ENCODE peak calls at places on chromosomes 2 and 18, in eight cellular contexts. N is retinal pigment epithelial cell, E is cardiac muscle cell, B is IMR-90, W is GM12865, T is brain microvascular endothelial cell, M is fibroblast of pulmonary artery, V is fibroblast of the aortic adventitia. Z is an unnamed sample.

GRCh38 chr2:60741588-60741987 is 14.5 kb upstream of the PAPOLG start:
- DNase-seq in N (no peak), E (no peak), B (no peak), W (no peak), T (no peak), M (peak; percentile 48), V (peak; percentile 67), Z (no peak)

GRCh38 chr2:234705108-234705507 is 208.2 kb upstream of the ARL4C start:
- DNase-seq in N (no peak), E (no peak), B (peak; percentile 85), W (no peak), T (peak; percentile 43), M (no peak), V (peak; percentile 37), Z (no peak)

GRCh38 chr2:10750610-10751009 is 29.2 kb downstream of the ATP6V1C2 start:
- DNase-seq in N (no peak), E (no peak), B (peak; percentile 40), W (no peak), T (peak; percentile 16), M (peak; percentile 8), V (no peak), Z (no peak)

GRCh38 chr2:161030260-161031063 is 129.8 kb upstream of the TANK start:
- DNase-seq in N (peak; percentile 71), E (no peak), B (peak; percentile 100), W (no peak), T (peak; percentile 97), M (peak; percentile 99), V (peak; percentile 99), Z (no peak)

GRCh38 chr18:59842947-59843346 is 56.8 kb upstream of the PMAIP1 start:
- DNase-seq in N (no peak), E (no peak), B (no peak), W (no peak), T (no peak), M (no peak), V (no peak), Z (no peak)

GRCh38 chr2:126658910-126659613 is 3.1 kb downstream of the GYPC start:
- DNase-seq in N (peak; percentile 21), E (peak; percentile 77), B (peak; percentile 73), W (peak; percentile 88), T (peak; percentile 56), M (peak; percentile 86), V (peak; percentile 77), Z (no peak)

GRCh38 chr2:239717706-239718105 is 307.4 kb downstream of the NDUFA10 start:
- DNase-seq in N (no peak), E (no peak), B (no peak), W (no peak), T (no peak), M (no peak), V (no peak), Z (no peak)

GRCh38 chr2:105584437-105585010 is 160.2 kb upstream of the NCK2 start:
- DNase-seq in N (no peak), E (no peak), B (no peak), W (no peak), T (no peak), M (no peak), V (no peak), Z (no peak)

GRCh38 chr2:220670461-220670979 is 901.6 kb downstream of the EPHA4 start:
- DNase-seq in N (no peak), E (peak; percentile 20), B (no peak), W (no peak), T (no peak), M (no peak), V (no peak), Z (no peak)

GRCh38 chr2:26184555-26185303 is 11.8 kb downstream of the GAREM2 start:
- DNase-seq in N (peak; percentile 12), E (peak; percentile 80), B (peak; percentile 78), W (peak; percentile 86), T (peak; percentile 59), M (peak; percentile 87), V (peak; percentile 83), Z (peak; percentile 98)

GRCh38 chr18:13234528-13234795 is 15.9 kb downstream of the LDLRAD4 start:
- DNase-seq in N (no peak), E (no peak), B (no peak), W (no peak), T (no peak), M (no peak), V (no peak), Z (no peak)

GRCh38 chr18:12742453-12742852 is 39.6 kb downstream of the PSMG2 start:
- DNase-seq in N (no peak), E (no peak), B (peak; percentile 87), W (no peak), T (peak; percentile 57), M (peak; percentile 49), V (peak; percentile 57), Z (no peak)

GRCh38 chr18:5710676-5711075 is 166.9 kb upstream of the EPB41L3 start:
- DNase-seq in N (no peak), E (no peak), B (no peak), W (no peak), T (no peak), M (no peak), V (no peak), Z (no peak)

GRCh38 chr2:27823135-27823534 is 51.6 kb downstream of the MRPL33 start:
- DNase-seq in N (no peak), E (no peak), B (no peak), W (no peak), T (no peak), M (no peak), V (no peak), Z (no peak)

GRCh38 chr18:48405108-48405507 is 4.1 kb downstream of the ZBTB7C start:
- DNase-seq in N (no peak), E (no peak), B (peak; percentile 22), W (no peak), T (no peak), M (no peak), V (peak; percentile 30), Z (no peak)

GRCh38 chr2:54728669-54729120 is 5.2 kb downstream of the EML6 start:
- DNase-seq in N (no peak), E (no peak), B (peak; percentile 88), W (no peak), T (peak; percentile 88), M (peak; percentile 70), V (peak; percentile 87), Z (no peak)

DNA sequence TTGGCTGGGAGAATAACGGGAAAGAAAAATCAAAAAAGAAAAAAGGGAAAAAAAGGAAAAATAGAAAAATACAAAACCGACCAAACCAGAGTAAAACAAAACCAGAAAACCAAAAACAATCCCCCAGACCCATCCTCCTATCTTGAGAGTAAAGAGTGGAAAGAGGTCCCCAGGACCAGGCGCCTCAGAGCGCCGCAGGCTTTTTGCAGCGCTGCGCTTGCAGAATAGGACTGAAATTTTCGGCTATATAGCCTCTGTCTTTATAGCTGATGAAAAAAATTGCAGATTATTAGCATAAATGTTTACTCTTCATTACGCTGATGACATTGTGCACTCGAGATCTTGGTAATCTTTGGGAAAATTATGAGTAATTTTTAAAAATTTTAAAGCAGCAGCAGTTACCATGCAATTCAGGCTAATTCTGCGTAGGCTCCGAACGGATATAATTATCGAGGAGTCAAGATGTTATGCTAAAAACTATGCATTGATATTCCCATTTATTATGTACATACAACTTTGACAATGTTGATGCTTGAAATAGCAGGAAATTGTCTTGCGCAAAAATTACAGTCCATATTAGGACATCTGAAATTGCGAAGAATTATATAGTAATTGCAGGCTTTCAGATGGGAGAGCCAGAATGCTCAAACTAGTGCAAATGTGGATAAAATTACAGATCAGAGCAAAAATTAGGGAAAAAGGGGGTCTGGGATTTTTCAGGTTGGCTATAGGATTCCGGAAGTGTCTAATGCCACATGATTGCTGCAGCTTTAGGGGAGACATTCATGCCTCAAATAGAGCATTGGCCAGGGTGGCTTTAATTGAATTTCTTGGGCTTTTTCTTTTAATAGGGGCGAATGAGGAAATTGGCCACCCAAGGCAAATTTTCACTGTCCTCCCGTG is 8.4 kb downstream of the DLX1 start:
- DNase-seq in N (no peak), E (no peak), B (no peak), W (no peak), T (no peak), M (no peak), V (peak; percentile 22), Z (no peak)
- H3K4me3 ChIP-seq in N (no peak overlapping the region), E (no peak overlapping the region), B (peak overlapping the region; percentile 58), W (no peak overlapping the region), T (no peak overlapping the region), M (no peak overlapping the region), V (peak overlapping the region; percentile 40), Z (no peak overlapping the region)

GRCh38 chr2:159716857-159717256 is 4.6 kb downstream of the MARCHF7 start:
- DNase-seq in N (no peak), E (no peak), B (no peak), W (no peak), T (no peak), M (no peak), V (no peak), Z (no peak)

GRCh38 chr2:159725713-159726112 is 13.4 kb downstream of the MARCHF7 start:
- DNase-seq in N (no peak), E (no peak), B (no peak), W (no peak), T (no peak), M (no peak), V (no peak), Z (no peak)

GRCh38 chr2:159722580-159722979 is 10.3 kb downstream of the MARCHF7 start:
- DNase-seq in N (no peak), E (no peak), B (no peak), W (no peak), T (no peak), M (no peak), V (no peak), Z (no peak)

GRCh38 chr2:159715451-159715850 is 3.1 kb downstream of the MARCHF7 start:
- DNase-seq in N (no peak), E (no peak), B (no peak), W (no peak), T (no peak), M (no peak), V (no peak), Z (no peak)

DNA sequence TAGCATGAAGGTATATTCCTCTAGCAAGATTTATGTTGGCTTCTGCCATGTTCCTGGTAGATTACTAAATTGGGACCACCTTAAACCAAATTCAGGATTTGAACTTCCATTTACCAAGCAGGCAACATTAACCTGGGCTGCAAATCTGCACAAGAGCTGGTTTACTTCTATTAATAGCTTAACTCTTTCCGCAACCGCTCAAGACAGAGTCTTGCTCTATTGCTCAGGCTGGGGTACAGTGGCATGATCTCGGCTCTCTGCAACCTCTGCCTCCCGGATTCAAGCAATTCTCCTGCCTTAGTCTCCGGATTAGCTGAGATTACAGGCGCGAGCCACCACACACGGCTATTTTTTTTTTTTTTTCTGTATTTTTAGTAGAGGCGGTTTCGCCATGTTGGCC is 8.4 kb downstream of the MARCHF7 start:
- DNase-seq in N (no peak), E (no peak), B (no peak), W (no peak), T (no peak), M (no peak), V (no peak), Z (no peak)
- H3K4me3 ChIP-seq in N (no peak overlapping the region), E (no peak overlapping the region), B (no peak overlapping the region), W (no peak overlapping the region), T (no peak overlapping the region), M (no peak overlapping the region), V (no peak overlapping the region), Z (no peak overlapping the region)

GRCh38 chr2:135741043-135741394 is 636 bp upstream of the UBXN4 start:
- DNase-seq in N (no peak), E (no peak), B (no peak), W (no peak), T (no peak), M (no peak), V (no peak), Z (no peak)
- H3K4me3 ChIP-seq in N (peak overlapping the region; percentile 86), E (no peak overlapping the region), B (no peak overlapping the region), W (no peak overlapping the region), T (no peak overlapping the region), M (no peak overlapping the region), V (peak overlapping the region; percentile 32), Z (peak overlapping the region; percentile 61)

GRCh38 chr2:202344178-202344577 is 31.9 kb upstream of the BMPR2 start:
- DNase-seq in N (no peak), E (no peak), B (peak; percentile 45), W (no peak), T (no peak), M (no peak), V (no peak), Z (no peak)

GRCh38 chr2:202346180-202346579 is 29.9 kb upstream of the BMPR2 start:
- DNase-seq in N (no peak), E (no peak), B (no peak), W (no peak), T (no peak), M (no peak), V (no peak), Z (no peak)
- H3K4me3 ChIP-seq in N (no peak overlapping the region), E (no peak overlapping the region), B (no peak overlapping the region), W (no peak overlapping the region), T (no peak overlapping the region), M (no peak overlapping the region), V (no peak overlapping the region), Z (no peak overlapping the region)